ENCODE peak calls at places on chromosomes 4 and X, in four cellular contexts. T, Q, K and N are unnamed samples.

GRCh38 chr4:140693577-140693976 is 62.6 kb downstream of the TBC1D9 start:
- DNase-seq in T (no peak), Q (peak; percentile 69), K (no peak), N (no peak)

GRCh38 chrX:74420194-74421035 is 878 bp upstream of the SLC16A2 start:
- DNase-seq in T (peak; percentile 75), Q (peak; percentile 76), K (peak; percentile 86), N (peak; percentile 4)

GRCh38 chr4:44118971-44119680 is 329.5 kb downstream of the KCTD8 start:
- DNase-seq in T (no peak), Q (no peak), K (no peak), N (no peak)

GRCh38 chr4:169031392-169031791 is 21.3 kb upstream of the CBR4 start:
- DNase-seq in T (no peak), Q (no peak), K (no peak), N (no peak)

GRCh38 chr4:78811034-78811433 is 34.9 kb downstream of the BMP2K start:
- DNase-seq in T (no peak), Q (no peak), K (no peak), N (no peak)

GRCh38 chr4:2277956-2278355 is 16.0 kb upstream of the MXD4 start:
- DNase-seq in T (no peak), Q (no peak), K (no peak), N (no peak)

GRCh38 chrX:129932137-129932791 is 26.3 kb downstream of the UTP14A start:
- DNase-seq in T (peak; percentile 91), Q (peak; percentile 93), K (peak; percentile 91), N (peak; percentile 73)

GRCh38 chrX:129996120-129996519 is 13.7 kb downstream of the BCORL1 start:
- DNase-seq in T (no peak), Q (peak; percentile 64), K (peak; percentile 68), N (no peak)

GRCh38 chr4:30866444-30866843 is 146.3 kb downstream of the PCDH7 start:
- DNase-seq in T (no peak), Q (peak; percentile 12), K (no peak), N (no peak)

GRCh38 chr4:140220053-140220452 is 66.1 kb upstream of the MAML3 start:
- DNase-seq in T (no peak), Q (no peak), K (no peak), N (no peak)

GRCh38 chr4:171834640-171835039 is 21.4 kb downstream of the GALNTL6 start:
- DNase-seq in T (no peak), Q (no peak), K (no peak), N (no peak)

GRCh38 chr4:159250751-159251325 is 148.0 kb downstream of the RAPGEF2 start:
- DNase-seq in T (no peak), Q (no peak), K (no peak), N (no peak)

GRCh38 chr4:111228396-111228795 is 605.5 kb upstream of the PITX2 start:
- DNase-seq in T (no peak), Q (no peak), K (no peak), N (no peak)

GRCh38 chr4:177356191-177356590 is 46.5 kb downstream of the NEIL3 start:
- DNase-seq in T (no peak), Q (no peak), K (no peak), N (no peak)

GRCh38 chrX:94435799-94436198 is 761.8 kb downstream of the FAM133A start:
- DNase-seq in T (no peak), Q (no peak), K (no peak), N (no peak)

GRCh38 chrX:69051901-69052300 is 113.4 kb downstream of the PJA1 start:
- DNase-seq in T (no peak), Q (no peak), K (peak; percentile 4), N (no peak)

GRCh38 chrX:138026211-138026610 is 460.3 kb downstream of the ZIC3 start:
- DNase-seq in T (no peak), Q (no peak), K (no peak), N (no peak)

GRCh38 chr4:42488114-42488513 is 90.8 kb downstream of the SHISA3 start:
- DNase-seq in T (no peak), Q (no peak), K (no peak), N (no peak)

GRCh38 chr4:141126769-141127168 is 6.5 kb downstream of the RNF150 start:
- DNase-seq in T (no peak), Q (no peak), K (no peak), N (no peak)

GRCh38 chrX:40323977-40324376 is 226.2 kb upstream of the BCOR start:
- DNase-seq in T (no peak), Q (no peak), K (no peak), N (no peak)

GRCh38 chrX:40316502-40316901 is 218.7 kb upstream of the BCOR start:
- DNase-seq in T (no peak), Q (no peak), K (no peak), N (no peak)

GRCh38 chrX:40318796-40319195 is 221.0 kb upstream of the BCOR start:
- DNase-seq in T (no peak), Q (no peak), K (no peak), N (no peak)

GRCh38 chrX:40318076-40318475 is 220.3 kb upstream of the BCOR start:
- DNase-seq in T (no peak), Q (no peak), K (no peak), N (no peak)

GRCh38 chrX:40320819-40321218 is 223.1 kb upstream of the BCOR start:
- DNase-seq in T (no peak), Q (no peak), K (no peak), N (no peak)
- H3K9me3 ChIP-seq in T (peaks cover 19% of the 10 kb centered on the region), Q (no peaks in the 10 kb centered on the region), K (peaks cover 16% of the 10 kb centered on the region), N (no peaks in the 10 kb centered on the region)

DNA sequence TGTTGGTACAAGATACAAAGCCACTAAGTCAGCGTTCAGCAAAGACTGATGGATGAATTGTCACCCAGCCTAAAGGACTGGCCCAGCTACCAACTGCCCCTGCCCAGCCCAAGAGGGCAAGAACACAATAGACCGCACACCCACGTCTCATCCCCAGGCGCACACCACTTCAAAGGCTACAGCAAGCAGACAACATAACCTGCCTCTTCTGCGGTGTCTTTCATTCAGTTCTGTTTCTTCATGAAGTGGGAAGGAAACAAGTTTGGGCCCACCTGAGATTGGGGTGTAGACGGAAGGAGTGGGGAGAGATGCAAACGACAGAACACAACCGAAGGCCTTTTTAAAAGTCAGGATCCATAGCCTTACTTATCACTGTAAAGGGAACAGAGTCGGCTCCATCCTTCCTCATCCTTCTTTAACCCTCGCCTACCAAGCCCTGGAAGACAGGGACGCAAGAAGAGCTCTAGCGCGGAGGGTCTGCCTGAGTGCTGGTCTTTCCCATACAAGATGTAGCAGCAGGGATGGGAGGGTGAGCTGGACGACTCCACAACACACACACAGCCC is 691 bp downstream of the SCARB2 start:
- DNase-seq in T (no peak), Q (peak; percentile 57), K (no peak), N (no peak)
- H3K4me1 ChIP-seq in T (peaks cover 71% of the 10 kb centered on the region), Q (peaks cover 23% of the 10 kb centered on the region), K (peaks cover 15% of the 10 kb centered on the region), N (peaks cover 38% of the 10 kb centered on the region)

GRCh38 chr4:7735961-7736360 is 203.7 kb downstream of the AFAP1 start:
- DNase-seq in T (no peak), Q (no peak), K (no peak), N (no peak)

GRCh38 chr4:7737268-7737645 is 202.4 kb downstream of the AFAP1 start:
- DNase-seq in T (no peak), Q (no peak), K (no peak), N (no peak)

GRCh38 chr4:7737752-7738457 is 201.8 kb downstream of the AFAP1 start:
- DNase-seq in T (no peak), Q (no peak), K (no peak), N (no peak)

GRCh38 chr4:7735395-7735794 is 204.3 kb downstream of the AFAP1 start:
- DNase-seq in T (no peak), Q (no peak), K (no peak), N (no peak)

GRCh38 chr4:7736436-7737267 is 203.0 kb downstream of the AFAP1 start:
- DNase-seq in T (no peak), Q (peak; percentile 30), K (no peak), N (no peak)
- H3K4me3 ChIP-seq in T (no peak overlapping the region), Q (no peak overlapping the region), K (no peak overlapping the region), N (no peak overlapping the region)

GRCh38 chr4:24603343-24603742 is 19.0 kb upstream of the DHX15 start:
- DNase-seq in T (no peak), Q (peak; percentile 18), K (no peak), N (no peak)
- H3K9me3 ChIP-seq in T (no peaks in the 10 kb centered on the region), Q (no peaks in the 10 kb centered on the region), K (no peaks in the 10 kb centered on the region), N (peaks cover 3% of the 10 kb centered on the region)

DNA sequence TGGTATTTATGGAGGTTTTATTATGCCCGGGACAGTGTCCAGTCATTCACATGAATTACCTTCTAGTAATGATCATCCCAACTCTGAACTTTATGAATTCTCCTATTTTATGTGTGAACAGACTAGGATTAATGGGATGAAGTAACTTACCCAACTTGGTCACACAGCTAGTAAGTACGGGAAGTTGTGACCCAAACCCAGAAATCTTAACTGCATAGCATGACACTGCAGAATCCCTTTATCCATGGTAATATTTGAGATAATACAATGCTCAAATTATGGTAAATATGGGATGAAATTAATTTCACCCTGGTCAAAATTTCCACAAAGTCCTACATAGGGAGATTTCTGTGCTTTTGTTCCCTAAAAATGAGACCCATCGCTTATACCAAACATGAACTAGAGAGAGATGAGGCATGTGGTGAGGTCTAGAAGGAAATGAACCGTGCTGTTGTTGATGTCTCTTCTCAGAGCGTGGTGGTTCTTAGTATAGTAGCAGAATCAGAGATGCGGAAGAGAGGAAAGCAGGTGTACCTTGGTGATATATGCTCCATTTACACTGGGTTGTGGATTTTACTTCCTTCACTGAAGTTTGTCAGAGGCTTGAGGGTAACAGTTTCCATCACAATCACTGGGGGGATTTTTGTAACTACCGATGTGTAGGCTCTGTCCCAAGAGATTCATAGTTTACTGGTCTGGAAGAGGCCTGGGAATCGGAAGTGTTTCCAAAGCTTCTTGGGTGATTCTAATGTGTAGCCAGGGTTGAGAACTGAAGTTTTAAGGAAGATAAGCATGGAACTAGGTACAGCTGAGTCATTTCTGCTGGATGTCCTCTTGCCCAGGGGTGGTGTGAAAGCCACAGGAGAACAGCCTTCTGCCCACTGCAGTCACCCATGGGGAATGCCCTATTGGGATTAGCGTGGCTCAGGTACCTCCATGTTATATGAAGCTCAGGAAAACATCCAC is 30.2 kb upstream of the FAM9C start:
- DNase-seq in T (no peak), Q (no peak), K (no peak), N (no peak)
- H3K4me1 ChIP-seq in T (no peaks in the 10 kb centered on the region), Q (no peaks in the 10 kb centered on the region), K (no peaks in the 10 kb centered on the region), N (peaks cover 23% of the 10 kb centered on the region)

GRCh38 chrX:843306-843705 is 212.7 kb downstream of the SHOX start:
- DNase-seq in T (no peak), Q (no peak), K (no peak), N (no peak)
- H3K4me3 ChIP-seq in T (no peak overlapping the region), Q (no peak overlapping the region), K (no peak overlapping the region), N (no peak overlapping the region)

DNA sequence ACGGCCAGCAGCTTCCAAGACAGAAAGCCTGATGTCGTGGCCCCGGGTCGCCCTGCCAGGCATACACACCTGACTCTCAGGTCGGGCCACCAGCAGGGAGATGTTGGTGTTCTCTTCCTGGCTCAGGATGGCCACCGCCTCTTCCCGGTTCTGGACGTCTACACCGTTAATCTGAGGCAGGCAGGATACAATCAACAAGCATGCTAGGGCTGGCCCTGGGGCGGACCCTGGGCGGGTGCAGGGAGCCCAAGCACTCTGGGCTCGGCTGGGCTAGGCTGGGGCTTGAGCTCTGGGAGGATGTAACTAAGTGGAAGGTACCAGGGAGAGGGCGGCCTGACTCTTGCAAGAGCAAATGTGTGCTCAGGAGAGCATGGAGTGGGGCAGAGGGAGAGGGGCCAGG is 11.0 kb downstream of the SSR4 start:
- DNase-seq in T (no peak), Q (no peak), K (no peak), N (no peak)
- H3K9me3 ChIP-seq in T (no peaks in the 10 kb centered on the region), Q (no peaks in the 10 kb centered on the region), K (no peaks in the 10 kb centered on the region), N (no peaks in the 10 kb centered on the region)